ENCODE peak calls at places on chromosomes 2 and 18, in ten cellular contexts. One of them, this sample, is unnamed.
A peak's percentile ranks its signal among the peaks of the same experiment; 100 is the strongest.

GRCh38 chr18:34224423-34225217 is at the start of gene NOL4:
- DNase-seq in A549: no peak
- DNase-seq in neural progenitor cell: peak; percentile 99
- DNase-seq in K562: no peak
- DNase-seq in fibroblast of lung: peak; percentile 52
- DNase-seq in Caco-2: peak; percentile 72
- DNase-seq in HepG2: peak; percentile 51
- DNase-seq in sigmoid colon: peak; percentile 67
- DNase-seq in mammary epithelial cell: peak; percentile 39
- DNase-seq in heart left ventricle: peak; percentile 68
- DNase-seq in this sample: peak; percentile 11

GRCh38 chr2:212686285-212686895 is 147.8 kb upstream of the ERBB4 start:
- DNase-seq in fibroblast of lung: peak; percentile 43
- DNase-seq in A549: peak; percentile 7
- DNase-seq in K562: peak; percentile 20
- DNase-seq in sigmoid colon: peak; percentile 64
- DNase-seq in neural progenitor cell: peak; percentile 70
- DNase-seq in heart left ventricle: no peak
- DNase-seq in HepG2: peak; percentile 49
- DNase-seq in Caco-2: peak; percentile 57
- DNase-seq in mammary epithelial cell: peak; percentile 50
- DNase-seq in this sample: peak; percentile 47

GRCh38 chr2:239878686-239879085 is 146.5 kb downstream of the NDUFA10 start:
- DNase-seq in HepG2: no peak
- DNase-seq in K562: no peak
- DNase-seq in A549: no peak
- DNase-seq in neural progenitor cell: no peak
- DNase-seq in mammary epithelial cell: no peak
- DNase-seq in fibroblast of lung: no peak
- DNase-seq in heart left ventricle: no peak
- DNase-seq in sigmoid colon: no peak
- DNase-seq in Caco-2: no peak
- DNase-seq in this sample: no peak

GRCh38 chr2:109063326-109063670 is 65.7 kb upstream of the SH3RF3 start:
- DNase-seq in fibroblast of lung: no peak
- DNase-seq in mammary epithelial cell: no peak
- DNase-seq in A549: no peak
- DNase-seq in HepG2: no peak
- DNase-seq in K562: no peak
- DNase-seq in sigmoid colon: no peak
- DNase-seq in heart left ventricle: no peak
- DNase-seq in neural progenitor cell: no peak
- DNase-seq in Caco-2: peak; percentile 18
- DNase-seq in this sample: no peak

GRCh38 chr2:217835931-217836881 is 166.6 kb downstream of the TNS1 start:
- DNase-seq in heart left ventricle: peak; percentile 79
- DNase-seq in Caco-2: no peak
- DNase-seq in sigmoid colon: peak; percentile 95
- DNase-seq in neural progenitor cell: peak; percentile 78
- DNase-seq in fibroblast of lung: peak; percentile 88
- DNase-seq in mammary epithelial cell: peak; percentile 26
- DNase-seq in K562: no peak
- DNase-seq in HepG2: no peak
- DNase-seq in A549: no peak
- DNase-seq in this sample: no peak

GRCh38 chr2:233399306-233400225 is 45.3 kb downstream of the DGKD start:
- DNase-seq in fibroblast of lung: no peak
- DNase-seq in HepG2: no peak
- DNase-seq in sigmoid colon: no peak
- DNase-seq in Caco-2: no peak
- DNase-seq in A549: no peak
- DNase-seq in heart left ventricle: no peak
- DNase-seq in neural progenitor cell: peak; percentile 15
- DNase-seq in mammary epithelial cell: no peak
- DNase-seq in K562: no peak
- DNase-seq in this sample: no peak

GRCh38 chr18:36176739-36177138 is 10.6 kb upstream of the MOCOS start:
- DNase-seq in HepG2: no peak
- DNase-seq in heart left ventricle: no peak
- DNase-seq in A549: no peak
- DNase-seq in Caco-2: no peak
- DNase-seq in neural progenitor cell: no peak
- DNase-seq in fibroblast of lung: peak; percentile 95
- DNase-seq in mammary epithelial cell: peak; percentile 95
- DNase-seq in sigmoid colon: no peak
- DNase-seq in K562: no peak
- DNase-seq in this sample: no peak

GRCh38 chr2:106953779-106954178 is 67.8 kb upstream of the ST6GAL2 start:
- DNase-seq in sigmoid colon: no peak
- DNase-seq in heart left ventricle: no peak
- DNase-seq in K562: no peak
- DNase-seq in mammary epithelial cell: no peak
- DNase-seq in HepG2: no peak
- DNase-seq in neural progenitor cell: peak; percentile 52
- DNase-seq in A549: no peak
- DNase-seq in fibroblast of lung: no peak
- DNase-seq in Caco-2: no peak
- DNase-seq in this sample: no peak

GRCh38 chr2:42046819-42047487 is 868 bp upstream of the PKDCC start:
- DNase-seq in fibroblast of lung: peak; percentile 29
- DNase-seq in A549: no peak
- DNase-seq in heart left ventricle: peak; percentile 70
- DNase-seq in sigmoid colon: peak; percentile 72
- DNase-seq in Caco-2: no peak
- DNase-seq in mammary epithelial cell: no peak
- DNase-seq in K562: peak; percentile 40
- DNase-seq in neural progenitor cell: peak; percentile 97
- DNase-seq in HepG2: peak; percentile 58
- DNase-seq in this sample: no peak

GRCh38 chr18:59865241-59865986 is 34.4 kb upstream of the PMAIP1 start:
- DNase-seq in Caco-2: no peak
- DNase-seq in sigmoid colon: no peak
- DNase-seq in heart left ventricle: no peak
- DNase-seq in A549: no peak
- DNase-seq in K562: no peak
- DNase-seq in HepG2: no peak
- DNase-seq in neural progenitor cell: no peak
- DNase-seq in mammary epithelial cell: peak; percentile 9
- DNase-seq in fibroblast of lung: peak; percentile 52
- DNase-seq in this sample: no peak

GRCh38 chr2:160295519-160296231 is 95.6 kb upstream of the ITGB6 start:
- DNase-seq in mammary epithelial cell: no peak
- DNase-seq in HepG2: no peak
- DNase-seq in sigmoid colon: no peak
- DNase-seq in K562: no peak
- DNase-seq in Caco-2: no peak
- DNase-seq in fibroblast of lung: no peak
- DNase-seq in neural progenitor cell: no peak
- DNase-seq in heart left ventricle: no peak
- DNase-seq in A549: no peak
- DNase-seq in this sample: no peak

GRCh38 chr2:219634951-219635751 is 7.7 kb downstream of the SLC4A3 start:
- DNase-seq in sigmoid colon: peak; percentile 46
- DNase-seq in neural progenitor cell: no peak
- DNase-seq in fibroblast of lung: no peak
- DNase-seq in Caco-2: no peak
- DNase-seq in heart left ventricle: no peak
- DNase-seq in K562: no peak
- DNase-seq in mammary epithelial cell: no peak
- DNase-seq in A549: no peak
- DNase-seq in HepG2: no peak
- DNase-seq in this sample: no peak

DNA sequence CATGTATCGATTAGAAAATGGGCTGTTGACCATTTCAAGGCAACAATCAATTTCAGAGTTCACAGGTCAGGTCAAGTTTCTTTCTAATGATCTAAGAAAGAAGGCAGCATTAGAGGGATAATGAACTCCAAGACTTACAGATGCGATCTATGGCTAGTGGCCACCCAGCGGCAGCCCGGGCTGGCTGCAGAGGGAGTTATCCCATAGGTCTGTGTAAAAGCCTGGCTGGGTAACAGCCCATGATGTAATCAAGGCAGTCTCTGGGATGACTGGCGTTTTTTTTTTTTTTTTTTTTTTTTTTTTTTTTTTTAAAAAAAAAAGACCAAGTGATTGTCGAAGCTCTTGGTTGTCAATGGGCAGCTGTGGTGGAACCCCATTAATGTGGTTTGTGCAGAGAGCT is 171.1 kb upstream of the SKOR2 start:
- DNase-seq in fibroblast of lung: no peak
- DNase-seq in sigmoid colon: no peak
- DNase-seq in mammary epithelial cell: no peak
- DNase-seq in neural progenitor cell: peak; percentile 32
- DNase-seq in heart left ventricle: no peak
- DNase-seq in K562: peak; percentile 62
- DNase-seq in HepG2: no peak
- DNase-seq in A549: no peak
- DNase-seq in Caco-2: peak; percentile 1
- DNase-seq in this sample: no peak
- TF ChIP-seq CTCF in fibroblast of lung: no peak
- TF ChIP-seq CTCF in sigmoid colon: no peak
- TF ChIP-seq CTCF in mammary epithelial cell: no peak
- TF ChIP-seq CTCF in neural progenitor cell: no peak
- TF ChIP-seq CTCF in heart left ventricle: no peak
- TF ChIP-seq CTCF in K562: peak; percentile 36
- TF ChIP-seq CTCF in HepG2: no peak
- TF ChIP-seq CTCF in A549: no peak
- TF ChIP-seq CTCF in Caco-2: no peak
- TF ChIP-seq CTCF in this sample: no peak

DNA sequence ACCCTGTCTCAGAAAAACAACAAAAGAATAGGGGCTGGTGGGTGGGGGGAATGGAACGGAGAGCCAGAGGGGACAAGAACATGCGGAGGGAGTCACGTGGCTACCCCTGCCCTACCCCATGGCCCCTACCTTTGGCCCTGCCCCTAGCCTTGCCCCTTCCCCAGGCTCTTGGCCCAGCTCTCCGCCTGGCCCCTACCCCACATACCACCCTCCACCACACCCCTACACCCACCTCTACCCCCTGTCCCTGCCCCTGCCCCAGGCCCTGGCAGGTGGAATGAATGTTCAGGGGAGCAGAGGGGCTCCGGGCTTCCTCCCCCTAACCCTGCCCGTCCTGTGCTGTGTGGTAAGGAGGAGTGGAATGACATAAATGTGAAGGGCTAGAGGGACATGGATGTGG is 15.1 kb downstream of the BIN1 start:
- DNase-seq in mammary epithelial cell: no peak
- DNase-seq in sigmoid colon: no peak
- DNase-seq in A549: no peak
- DNase-seq in fibroblast of lung: no peak
- DNase-seq in HepG2: no peak
- DNase-seq in Caco-2: no peak
- DNase-seq in heart left ventricle: peak; percentile 42
- DNase-seq in neural progenitor cell: no peak
- DNase-seq in K562: no peak
- DNase-seq in this sample: no peak
- H3K4me1 ChIP-seq in mammary epithelial cell: no peaks in the 10 kb centered on the region
- H3K4me1 ChIP-seq in sigmoid colon: peaks cover 42% of the 10 kb centered on the region
- H3K4me1 ChIP-seq in A549: peaks cover 42% of the 10 kb centered on the region
- H3K4me1 ChIP-seq in fibroblast of lung: peaks cover 17% of the 10 kb centered on the region
- H3K4me1 ChIP-seq in HepG2: no peaks in the 10 kb centered on the region
- H3K4me1 ChIP-seq in Caco-2: peaks cover 59% of the 10 kb centered on the region
- H3K4me1 ChIP-seq in heart left ventricle: peaks cover 10% of the 10 kb centered on the region
- H3K4me1 ChIP-seq in neural progenitor cell: peaks cover 26% of the 10 kb centered on the region
- H3K4me1 ChIP-seq in K562: peaks cover 18% of the 10 kb centered on the region
- H3K4me1 ChIP-seq in this sample: peaks cover 5% of the 10 kb centered on the region

GRCh38 chr2:152743004-152743403 is 24.6 kb downstream of the ARL6IP6 start:
- DNase-seq in HepG2: peak; percentile 46
- DNase-seq in mammary epithelial cell: peak; percentile 21
- DNase-seq in A549: peak; percentile 19
- DNase-seq in fibroblast of lung: no peak
- DNase-seq in neural progenitor cell: no peak
- DNase-seq in heart left ventricle: no peak
- DNase-seq in K562: peak; percentile 33
- DNase-seq in Caco-2: peak; percentile 13
- DNase-seq in sigmoid colon: no peak
- DNase-seq in this sample: no peak
- TF ChIP-seq CTCF in HepG2: peak; percentile 53
- TF ChIP-seq CTCF in mammary epithelial cell: peak; percentile 72
- TF ChIP-seq CTCF in A549: peak; percentile 42
- TF ChIP-seq CTCF in fibroblast of lung: peak; percentile 50
- TF ChIP-seq CTCF in neural progenitor cell: peak; percentile 48
- TF ChIP-seq CTCF in heart left ventricle: peak; percentile 29
- TF ChIP-seq CTCF in K562: peak; percentile 47
- TF ChIP-seq CTCF in Caco-2: peak; percentile 65
- TF ChIP-seq CTCF in sigmoid colon: no peak
- TF ChIP-seq CTCF in this sample: peak; percentile 59

GRCh38 chr2:39432701-39433100 is 4.4 kb downstream of the MAP4K3 start:
- DNase-seq in mammary epithelial cell: no peak
- DNase-seq in sigmoid colon: no peak
- DNase-seq in Caco-2: no peak
- DNase-seq in fibroblast of lung: no peak
- DNase-seq in heart left ventricle: no peak
- DNase-seq in K562: no peak
- DNase-seq in HepG2: no peak
- DNase-seq in A549: no peak
- DNase-seq in neural progenitor cell: no peak
- DNase-seq in this sample: no peak

GRCh38 chr2:39431592-39432316 is 5.3 kb downstream of the MAP4K3 start:
- DNase-seq in HepG2: no peak
- DNase-seq in A549: no peak
- DNase-seq in heart left ventricle: no peak
- DNase-seq in Caco-2: no peak
- DNase-seq in neural progenitor cell: no peak
- DNase-seq in mammary epithelial cell: peak; percentile 70
- DNase-seq in sigmoid colon: no peak
- DNase-seq in K562: no peak
- DNase-seq in fibroblast of lung: no peak
- DNase-seq in this sample: peak; percentile 41

GRCh38 chr2:39435254-39435653 is 1.8 kb downstream of the MAP4K3 start:
- DNase-seq in mammary epithelial cell: no peak
- DNase-seq in neural progenitor cell: peak; percentile 76
- DNase-seq in fibroblast of lung: peak; percentile 32
- DNase-seq in sigmoid colon: no peak
- DNase-seq in Caco-2: no peak
- DNase-seq in heart left ventricle: no peak
- DNase-seq in A549: no peak
- DNase-seq in HepG2: no peak
- DNase-seq in K562: peak; percentile 23
- DNase-seq in this sample: peak; percentile 12

GRCh38 chr2:39434233-39434897 is 2.7 kb downstream of the MAP4K3 start:
- DNase-seq in HepG2: no peak
- DNase-seq in mammary epithelial cell: no peak
- DNase-seq in Caco-2: no peak
- DNase-seq in fibroblast of lung: peak; percentile 44
- DNase-seq in neural progenitor cell: no peak
- DNase-seq in K562: no peak
- DNase-seq in heart left ventricle: no peak
- DNase-seq in A549: no peak
- DNase-seq in sigmoid colon: no peak
- DNase-seq in this sample: no peak

DNA sequence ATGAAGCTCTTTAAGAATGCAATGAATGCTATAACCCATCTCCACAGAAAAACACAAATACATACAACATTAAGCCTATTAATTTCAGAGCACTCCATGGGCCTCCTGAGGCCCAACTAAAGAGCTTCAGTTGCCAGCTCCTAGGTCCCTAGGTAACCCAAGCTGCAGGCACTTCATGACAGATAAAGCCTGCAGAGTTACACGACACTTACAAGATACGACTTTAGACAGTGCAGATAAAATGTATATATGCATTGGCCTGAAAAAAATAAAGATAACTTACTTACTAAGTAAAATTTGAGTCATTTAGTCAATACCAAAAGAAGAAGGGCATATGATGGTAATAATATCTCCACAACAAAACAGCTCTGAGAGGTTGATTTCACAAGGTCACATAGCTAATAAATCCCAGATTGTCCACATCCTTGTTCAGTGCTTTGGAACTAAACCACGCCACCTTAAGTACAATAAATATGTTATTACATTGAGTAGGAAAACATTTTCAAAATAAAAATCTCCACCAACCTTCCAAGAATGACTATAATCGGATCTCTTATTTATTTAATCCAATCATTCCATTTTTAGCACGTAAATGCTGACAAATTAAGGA is 3.4 kb downstream of the MAP4K3 start:
- DNase-seq in HepG2: no peak
- DNase-seq in heart left ventricle: no peak
- DNase-seq in neural progenitor cell: no peak
- DNase-seq in Caco-2: no peak
- DNase-seq in sigmoid colon: no peak
- DNase-seq in A549: no peak
- DNase-seq in K562: peak; percentile 15
- DNase-seq in fibroblast of lung: no peak
- DNase-seq in mammary epithelial cell: no peak
- DNase-seq in this sample: no peak
- H3K4me1 ChIP-seq in HepG2: peaks cover 63% of the 10 kb centered on the region
- H3K4me1 ChIP-seq in heart left ventricle: peaks cover 20% of the 10 kb centered on the region
- H3K4me1 ChIP-seq in neural progenitor cell: peaks cover 34% of the 10 kb centered on the region
- H3K4me1 ChIP-seq in Caco-2: peaks cover 34% of the 10 kb centered on the region
- H3K4me1 ChIP-seq in sigmoid colon: peaks cover 57% of the 10 kb centered on the region
- H3K4me1 ChIP-seq in A549: peaks cover 67% of the 10 kb centered on the region
- H3K4me1 ChIP-seq in K562: peaks cover 20% of the 10 kb centered on the region
- H3K4me1 ChIP-seq in fibroblast of lung: peaks cover 13% of the 10 kb centered on the region
- H3K4me1 ChIP-seq in mammary epithelial cell: peaks cover 41% of the 10 kb centered on the region
- H3K4me1 ChIP-seq in this sample: peaks cover 29% of the 10 kb centered on the region

This sample was measured in foreskin keratinocyte.